ENCODE peak calls at places on chromosomes 3 and 15, in ten cellular contexts. G is Karpas-422, M is head of caudate nucleus, E is esophagus squamous epithelium, Z is NCI-H526 treated with DMSO at 0.1 percent for 48 hours, T is NCI-H2171 treated with DMSO at 0.1 percent for 48 hours, F is AML-193, U is tibial nerve, W is LoVo, L is H7. B is an unnamed sample.

GRCh38 chr3:107643038-107643883 is 120.5 kb downstream of the BBX start:
- DNase-seq in G (peak), M (no peak), E (no peak), Z (no peak), T (no peak), F (peak), U (no peak), W (no peak), L (no peak), B (peak)

GRCh38 chr15:48010321-48010720 is 110.5 kb upstream of the SLC24A5 start:
- DNase-seq in G (no peak), M (no peak), E (no peak), Z (no peak), T (no peak), F (no peak), U (no peak), W (no peak), L (no peak), B (no peak)

GRCh38 chr3:116139607-116140006 is 305.7 kb downstream of the LSAMP start:
- DNase-seq in G (no peak), M (no peak), E (no peak), Z (no peak), T (no peak), F (no peak), U (no peak), W (no peak), L (no peak), B (no peak)

GRCh38 chr15:48718646-48719045 is 73.1 kb upstream of the FBN1 start:
- DNase-seq in G (peak), M (no peak), E (no peak), Z (no peak), T (no peak), F (no peak), U (peak), W (no peak), L (no peak), B (no peak)

GRCh38 chr3:37970802-37971201 is 19.8 kb upstream of the VILL start:
- DNase-seq in G (no peak), M (no peak), E (no peak), Z (no peak), T (no peak), F (no peak), U (no peak), W (no peak), L (no peak), B (no peak)

GRCh38 chr15:66147440-66147839 is 106.1 kb downstream of the MEGF11 start:
- DNase-seq in G (no peak), M (no peak), E (no peak), Z (no peak), T (no peak), F (no peak), U (no peak), W (no peak), L (no peak), B (no peak)

GRCh38 chr3:155890671-155891190 is 20.3 kb downstream of the GMPS start:
- DNase-seq in G (no peak), M (no peak), E (no peak), Z (no peak), T (no peak), F (no peak), U (no peak), W (no peak), L (no peak), B (no peak)

GRCh38 chr3:184380210-184380626 is 364 bp downstream of the CHRD start:
- DNase-seq in G (no peak), M (peak), E (no peak), Z (no peak), T (peak), F (no peak), U (peak), W (peak), L (peak), B (no peak)

GRCh38 chr3:145692751-145693150 is 468.2 kb downstream of the PLOD2 start:
- DNase-seq in G (no peak), M (no peak), E (no peak), Z (no peak), T (no peak), F (no peak), U (no peak), W (no peak), L (no peak), B (no peak)

GRCh38 chr15:22871481-22872076 is 33.1 kb downstream of the NIPA2 start:
- DNase-seq in G (no peak), M (no peak), E (no peak), Z (no peak), T (no peak), F (no peak), U (no peak), W (no peak), L (no peak), B (no peak)

GRCh38 chr3:156865732-156866131 is 39.6 kb downstream of the LEKR1 start:
- DNase-seq in G (peak), M (no peak), E (no peak), Z (no peak), T (no peak), F (no peak), U (no peak), W (no peak), L (no peak), B (no peak)

GRCh38 chr3:55897573-55898224 is 410.6 kb upstream of the WNT5A start:
- DNase-seq in G (peak), M (no peak), E (no peak), Z (peak), T (peak), F (no peak), U (no peak), W (peak), L (peak), B (peak)

GRCh38 chr3:64232821-64233220 is 7.6 kb upstream of the PRICKLE2 start:
- DNase-seq in G (no peak), M (no peak), E (no peak), Z (no peak), T (no peak), F (no peak), U (no peak), W (no peak), L (no peak), B (no peak)

GRCh38 chr15:67077641-67078215 is 12.3 kb downstream of the SMAD3 start:
- DNase-seq in G (peak), M (no peak), E (no peak), Z (no peak), T (no peak), F (no peak), U (no peak), W (peak), L (no peak), B (no peak)

GRCh38 chr3:34703058-34703457 is 904.6 kb downstream of the PDCD6IP start:
- DNase-seq in G (no peak), M (no peak), E (no peak), Z (no peak), T (no peak), F (no peak), U (no peak), W (no peak), L (no peak), B (no peak)

GRCh38 chr15:88187195-88187594 is 69.3 kb downstream of the NTRK3 start:
- DNase-seq in G (no peak), M (peak), E (no peak), Z (no peak), T (no peak), F (no peak), U (no peak), W (peak), L (no peak), B (no peak)

GRCh38 chr3:10548997-10549396 is 43.6 kb upstream of the ATP2B2 start:
- DNase-seq in G (peak), M (no peak), E (no peak), Z (no peak), T (peak), F (no peak), U (no peak), W (no peak), L (no peak), B (peak)

GRCh38 chr15:101536166-101536874 is 46.8 kb upstream of the PCSK6 start:
- DNase-seq in G (no peak), M (no peak), E (no peak), Z (no peak), T (no peak), F (no peak), U (no peak), W (no peak), L (peak), B (no peak)

GRCh38 chr3:184592411-184593200 is 31.0 kb downstream of the EPHB3 start:
- DNase-seq in G (no peak), M (no peak), E (no peak), Z (peak), T (peak), F (no peak), U (no peak), W (no peak), L (peak), B (no peak)

GRCh38 chr3:185677146-185677829 is 91.2 kb downstream of the SENP2 start:
- DNase-seq in G (peak), M (no peak), E (no peak), Z (peak), T (peak), F (peak), U (no peak), W (peak), L (peak), B (peak)

GRCh38 chr15:99385865-99386264 is 134.6 kb downstream of the LRRC28 start:
- DNase-seq in G (no peak), M (no peak), E (no peak), Z (no peak), T (no peak), F (no peak), U (peak), W (peak), L (no peak), B (no peak)

GRCh38 chr3:15405448-15406050 is 21.8 kb downstream of the METTL6 start:
- DNase-seq in G (peak), M (no peak), E (no peak), Z (peak), T (peak), F (peak), U (peak), W (peak), L (peak), B (peak)

GRCh38 chr3:55426486-55426885 is 60.6 kb downstream of the WNT5A start:
- DNase-seq in G (no peak), M (no peak), E (no peak), Z (no peak), T (no peak), F (no peak), U (no peak), W (no peak), L (no peak), B (no peak)

GRCh38 chr15:100785181-100786138 is 94.2 kb upstream of the ALDH1A3 start:
- DNase-seq in G (no peak), M (no peak), E (no peak), Z (no peak), T (no peak), F (no peak), U (no peak), W (no peak), L (peak), B (no peak)

GRCh38 chr3:101829066-101829830 is 20.1 kb upstream of the NFKBIZ start:
- DNase-seq in G (no peak), M (no peak), E (no peak), Z (no peak), T (no peak), F (no peak), U (peak), W (no peak), L (no peak), B (no peak)

GRCh38 chr15:38714309-38715072 is 149.9 kb upstream of the RASGRP1 start:
- DNase-seq in G (no peak), M (no peak), E (no peak), Z (no peak), T (no peak), F (no peak), U (no peak), W (peak), L (no peak), B (no peak)

GRCh38 chr3:126348308-126348920 is 8.8 kb downstream of the KLF15 start:
- DNase-seq in G (peak), M (peak), E (no peak), Z (no peak), T (no peak), F (no peak), U (peak), W (no peak), L (peak), B (no peak)

GRCh38 chr3:192409203-192409837 is 318.0 kb downstream of the FGF12 start:
- DNase-seq in G (no peak), M (peak), E (no peak), Z (no peak), T (peak), F (no peak), U (no peak), W (no peak), L (peak), B (no peak)

GRCh38 chr3:69309810-69310209 is 76.1 kb downstream of the FRMD4B start:
- DNase-seq in G (no peak), M (no peak), E (no peak), Z (no peak), T (no peak), F (peak), U (peak), W (no peak), L (peak), B (peak)

GRCh38 chr3:112829031-112829430 is 17.6 kb downstream of the CD200R1L start:
- DNase-seq in G (no peak), M (no peak), E (no peak), Z (no peak), T (no peak), F (no peak), U (no peak), W (no peak), L (no peak), B (no peak)

GRCh38 chr3:17639257-17639656 is 103.2 kb downstream of the TBC1D5 start:
- DNase-seq in G (no peak), M (no peak), E (no peak), Z (no peak), T (no peak), F (no peak), U (no peak), W (no peak), L (no peak), B (no peak)